ENCODE peak calls at places on chromosomes 4 and X, in seven cellular contexts. G is ascending aorta, J is GM23338, B is pancreas, K is neural progenitor cell, Z is small intestine, T is kidney. D is an unnamed sample.

GRCh38 chrX:72572248-72573157 is at the start of gene HDAC8:
- DNase-seq in T (peak), K (peak), J (peak), G (no peak), Z (peak), B (peak), D (peak)

GRCh38 chrX:119672252-119672825 is 20.6 kb downstream of the SEPTIN6 start:
- DNase-seq in T (no peak), K (no peak), G (no peak), B (no peak), Z (peak), J (no peak), D (no peak)

GRCh38 chrX:97594825-97595224 is 711.1 kb downstream of the RPA4 start:
- DNase-seq in K (no peak), B (no peak), J (no peak), Z (no peak), T (no peak), G (no peak), D (no peak)

GRCh38 chr4:87523307-87523706 is 5.9 kb downstream of the SPARCL1 start:
- DNase-seq in K (no peak), J (no peak), B (no peak), G (no peak), Z (no peak), T (no peak), D (no peak)

GRCh38 chrX:63932006-63932405 is 147.0 kb upstream of the ARHGEF9 start:
- DNase-seq in J (no peak), B (no peak), Z (no peak), K (no peak), T (no peak), G (no peak), D (peak)

GRCh38 chr4:146450524-146450923 is 71.2 kb downstream of the SLC10A7 start:
- DNase-seq in Z (no peak), B (no peak), K (no peak), T (no peak), G (no peak), J (no peak), D (no peak)

GRCh38 chr4:129092636-129093172 is 635 bp downstream of the SCLT1 start:
- DNase-seq in B (no peak), Z (no peak), K (no peak), T (no peak), J (no peak), G (no peak), D (no peak)

GRCh38 chrX:13695601-13696115 is 6.7 kb downstream of the RAB9A start:
- DNase-seq in Z (no peak), J (no peak), K (no peak), T (no peak), G (no peak), B (no peak), D (no peak)

GRCh38 chrX:13533726-13534125 is 35.7 kb upstream of the EGFL6 start:
- DNase-seq in K (no peak), G (no peak), T (no peak), J (no peak), B (no peak), Z (no peak), D (no peak)

GRCh38 chr4:96037705-96038104 is 197.8 kb downstream of the PDHA2 start:
- DNase-seq in G (no peak), B (no peak), Z (no peak), J (no peak), T (no peak), K (no peak), D (no peak)

GRCh38 chrX:109619816-109620215 is 5.2 kb downstream of the KCNE5 start:
- DNase-seq in T (no peak), G (no peak), Z (no peak), B (no peak), K (no peak), J (no peak), D (peak)

GRCh38 chrX:119654112-119654531 is 38.8 kb downstream of the SEPTIN6 start:
- DNase-seq in G (no peak), T (peak), B (peak), J (peak), K (peak), Z (no peak), D (peak)

GRCh38 chrX:48476919-48477318 is 920 bp downstream of the FTSJ1 start:
- DNase-seq in T (no peak), G (no peak), Z (no peak), K (no peak), B (no peak), J (no peak), D (no peak)

GRCh38 chrX:45824471-45824870 is 623.8 kb upstream of the DIPK2B start:
- DNase-seq in T (no peak), Z (peak), K (peak), B (no peak), G (peak), J (peak), D (peak)

GRCh38 chr4:88215351-88215750 is 56.9 kb upstream of the ABCG2 start:
- DNase-seq in G (no peak), B (no peak), K (no peak), T (no peak), J (no peak), Z (no peak), D (no peak)

GRCh38 chrX:30941898-30942297 is 52.8 kb upstream of the TAB3 start:
- DNase-seq in J (no peak), G (no peak), K (no peak), Z (no peak), T (no peak), B (no peak), D (no peak)

GRCh38 chrX:107880054-107880610 is 54.5 kb downstream of the MID2 start:
- DNase-seq in J (no peak), K (no peak), B (no peak), G (no peak), T (no peak), Z (no peak), D (no peak)

GRCh38 chrX:84175943-84176342 is 12.1 kb downstream of the RPS6KA6 start:
- DNase-seq in G (no peak), Z (peak), B (no peak), K (no peak), J (no peak), T (no peak), D (no peak)

GRCh38 chr4:53592128-53592527 is 842 bp upstream of the LNX1 start:
- DNase-seq in Z (peak), T (no peak), J (peak), B (peak), G (no peak), K (no peak), D (peak)

GRCh38 chrX:43881410-43882293 is 598 bp downstream of the MAOB start:
- DNase-seq in J (no peak), G (no peak), K (no peak), T (no peak), B (no peak), Z (peak), D (no peak)

GRCh38 chr4:8618421-8618820 is 25.9 kb downstream of the CPZ start:
- DNase-seq in B (peak), G (no peak), T (no peak), J (no peak), Z (no peak), K (no peak), D (no peak)

GRCh38 chrX:154490021-154490413 is 412 bp downstream of the SLC10A3 start:
- DNase-seq in G (no peak), Z (peak), K (no peak), J (peak), B (no peak), T (peak), D (peak)

GRCh38 chrX:13005671-13006473 is 31.0 kb downstream of the TMSB4X start:
- DNase-seq in B (peak), G (no peak), J (no peak), T (no peak), Z (no peak), K (no peak), D (no peak)

GRCh38 chr4:148026022-148026421 is 294.1 kb downstream of the ARHGAP10 start:
- DNase-seq in T (no peak), J (no peak), G (no peak), Z (no peak), B (no peak), K (no peak), D (peak)

GRCh38 chr4:61380865-61381264 is 180.7 kb downstream of the ADGRL3 start:
- DNase-seq in T (no peak), G (no peak), K (peak), B (no peak), Z (no peak), J (peak), D (peak)

GRCh38 chr4:152594981-152595916 is 59.4 kb upstream of the FBXW7 start:
- DNase-seq in T (no peak), K (no peak), B (no peak), J (no peak), Z (no peak), G (no peak), D (no peak)

GRCh38 chr4:17273047-17273446 is 238.8 kb downstream of the QDPR start:
- DNase-seq in Z (no peak), K (no peak), T (no peak), G (no peak), J (no peak), B (no peak), D (no peak)

GRCh38 chr4:87543835-87544461 is 14.8 kb upstream of the SPARCL1 start:
- DNase-seq in K (peak), T (no peak), G (no peak), B (no peak), Z (peak), J (peak), D (peak)

GRCh38 chrX:119693032-119693995 is at the start of gene SEPTIN6:
- DNase-seq in T (peak), K (peak), J (peak), B (peak), G (peak), Z (peak), D (peak)

GRCh38 chr4:151197258-151197657 is 79.7 kb upstream of the PRSS48 start:
- DNase-seq in G (no peak), J (no peak), T (no peak), Z (no peak), B (no peak), K (no peak), D (no peak)

GRCh38 chrX:28312965-28313364 is 274.3 kb upstream of the IL1RAPL1 start:
- DNase-seq in T (no peak), J (no peak), G (no peak), B (no peak), K (no peak), Z (no peak), D (no peak)

GRCh38 chr4:102687982-102688433 is 72.8 kb downstream of the MANBA start:
- DNase-seq in G (no peak), J (no peak), B (no peak), K (no peak), T (no peak), Z (no peak), D (no peak)

GRCh38 chr4:8649631-8650261 is 57.2 kb downstream of the CPZ start:
- DNase-seq in J (no peak), K (no peak), G (no peak), B (no peak), T (peak), Z (no peak), D (no peak)

GRCh38 chr4:150078041-150078995 is at the start of gene DCLK2:
- DNase-seq in J (peak), G (no peak), Z (peak), K (peak), B (peak), T (peak), D (peak)
- H3K27ac ChIP-seq in J (no peak), G (peak), Z (peak), K (no peak), B (peak), T (peak), D (no peak)

GRCh38 chrX:136193771-136194170 is 46.4 kb downstream of the FHL1 start:
- DNase-seq in Z (no peak), K (no peak), B (no peak), G (no peak), J (no peak), T (no peak), D (no peak)
- H3K27ac ChIP-seq in Z (peak), K (no peak), B (no peak), G (peak), J (no peak), T (peak), D (no peak)

GRCh38 chr4:1601533-1601835 is 82.6 kb downstream of the FAM53A start:
- DNase-seq in B (no peak), Z (no peak), J (no peak), T (peak), K (no peak), G (no peak), D (no peak)
- H3K27ac ChIP-seq in B (no peak), Z (no peak), J (no peak), T (no peak), K (no peak), G (no peak), D (no peak)

GRCh38 chr4:7358100-7358735 is 76.5 kb downstream of the PSAPL1 start:
- DNase-seq in J (no peak), G (no peak), T (peak), Z (no peak), B (no peak), K (no peak), D (peak)
- H3K27ac ChIP-seq in J (no peak), G (no peak), T (no peak), Z (no peak), B (no peak), K (no peak), D (no peak)

GRCh38 chr4:64407000-64407399 is 2.2 kb downstream of the TECRL start:
- DNase-seq in B (no peak), K (no peak), Z (no peak), T (no peak), G (no peak), J (no peak), D (no peak)
- H3K27ac ChIP-seq in B (no peak), K (no peak), Z (no peak), T (no peak), G (no peak), J (no peak), D (no peak)

GRCh38 chr4:173489514-173489913 is 40.5 kb downstream of the HAND2 start:
- DNase-seq in K (no peak), B (no peak), Z (no peak), J (no peak), T (no peak), G (no peak), D (no peak)

GRCh38 chr4:173492315-173492714 is 37.7 kb downstream of the HAND2 start:
- DNase-seq in T (no peak), G (no peak), Z (no peak), J (no peak), K (no peak), B (no peak), D (no peak)

GRCh38 chr4:173493041-173493440 is 37.0 kb downstream of the HAND2 start:
- DNase-seq in Z (no peak), K (no peak), G (no peak), J (no peak), B (no peak), T (no peak), D (peak)

GRCh38 chr4:173490256-173490655 is 39.8 kb downstream of the HAND2 start:
- DNase-seq in G (no peak), K (no peak), J (no peak), Z (no peak), T (no peak), B (no peak), D (no peak)

DNA sequence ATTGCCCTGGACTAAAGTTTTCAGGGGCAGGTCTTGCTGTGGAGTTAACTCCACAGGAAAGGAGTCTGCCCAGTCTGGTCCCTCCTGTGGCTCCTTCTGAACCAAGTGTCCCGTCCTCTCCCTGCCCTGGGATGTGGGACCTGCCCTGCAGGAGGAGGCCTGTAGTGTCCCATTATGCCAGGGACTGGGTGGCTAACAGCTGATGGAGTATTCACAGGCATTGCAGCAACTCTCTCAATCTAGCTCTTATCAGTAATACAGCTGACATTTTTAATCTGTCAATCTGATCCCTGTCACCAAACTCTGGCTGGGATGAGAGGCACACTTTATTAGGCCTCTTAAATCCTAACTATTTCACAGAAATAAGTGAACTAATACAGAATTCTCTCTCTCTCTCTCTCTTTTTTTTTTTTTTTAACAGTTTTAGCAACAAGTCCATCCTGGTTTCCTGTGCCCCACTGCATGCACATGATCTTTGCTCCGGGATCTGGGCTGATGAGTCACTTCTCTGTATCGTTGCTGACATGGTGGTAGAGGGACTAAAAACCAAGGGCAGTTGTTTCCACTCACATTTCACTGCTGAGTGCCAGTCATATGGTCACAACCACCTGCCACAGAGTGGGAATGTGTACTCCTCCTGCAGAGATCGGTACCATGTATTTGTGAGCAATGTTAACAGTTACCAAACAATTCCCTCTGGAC is 39.1 kb downstream of the HAND2 start:
- DNase-seq in G (no peak), K (no peak), B (no peak), J (no peak), T (no peak), Z (peak), D (peak)
- H3K27ac ChIP-seq in G (peak), K (no peak), B (no peak), J (no peak), T (no peak), Z (no peak), D (no peak)

DNA sequence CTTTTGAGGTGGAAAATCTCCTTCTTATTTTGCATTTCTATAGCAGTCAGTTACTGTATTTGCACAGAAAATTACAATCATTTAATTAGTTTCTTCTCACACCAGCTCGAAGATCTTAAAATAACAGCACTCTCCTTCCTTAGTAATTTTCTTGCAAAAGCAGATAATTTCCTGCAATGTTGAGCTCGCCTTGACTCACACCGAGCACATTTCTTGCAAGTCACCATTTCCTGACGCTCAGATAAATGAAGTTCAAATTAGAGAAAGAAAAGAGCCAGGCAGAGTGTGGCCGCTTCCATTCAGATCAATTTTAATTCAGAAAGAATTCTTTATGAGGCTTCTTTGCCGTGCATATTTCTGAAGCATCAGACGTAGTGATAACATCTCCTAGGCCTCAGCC is 10.1 kb downstream of the SORCS2 start:
- DNase-seq in G (no peak), J (no peak), Z (no peak), K (no peak), T (no peak), B (no peak), D (no peak)
- H3K27ac ChIP-seq in G (no peak), J (peak), Z (no peak), K (no peak), T (no peak), B (no peak), D (no peak)

DNA sequence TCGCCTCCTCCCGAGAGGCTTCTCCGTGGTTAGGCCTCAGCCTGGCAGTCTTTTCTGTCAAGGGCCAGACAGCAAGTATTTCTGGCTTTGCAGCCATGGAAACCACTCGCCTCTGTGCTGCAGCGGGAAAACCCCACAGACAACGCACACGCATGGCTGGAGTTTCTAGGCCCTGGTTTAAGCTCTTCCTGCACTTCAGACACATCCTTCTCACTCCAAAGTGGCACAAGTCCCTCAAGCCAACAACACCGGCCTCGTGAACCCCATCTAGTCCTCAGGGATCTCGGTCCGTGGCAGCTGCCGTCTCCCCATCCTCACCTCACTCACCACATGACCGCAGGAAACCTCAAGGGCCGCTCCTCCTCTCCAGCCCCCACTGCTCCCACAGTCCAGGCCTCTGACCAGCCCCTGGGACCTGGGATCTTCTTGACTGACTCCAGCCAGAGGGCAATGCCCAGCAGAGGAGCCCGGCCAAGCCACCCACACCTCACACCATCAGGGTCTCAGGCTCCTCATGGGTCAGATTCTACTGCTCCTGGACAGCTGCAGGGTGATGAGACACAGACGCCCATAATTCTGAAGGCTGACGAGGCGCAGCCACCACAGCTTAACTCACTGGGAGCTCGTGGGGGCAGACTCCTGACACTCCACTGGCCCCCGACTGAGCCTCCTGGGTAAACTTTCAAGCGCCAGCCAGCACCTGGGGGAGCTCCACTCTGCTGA is 21.7 kb downstream of the LETM1 start:
- DNase-seq in G (no peak), K (no peak), T (no peak), Z (no peak), B (no peak), J (no peak), D (no peak)
- H3K27ac ChIP-seq in G (no peak), K (no peak), T (no peak), Z (no peak), B (no peak), J (no peak), D (no peak)

GRCh38 chr4:80173841-80174240 is 23.5 kb upstream of the PRDM8 start:
- DNase-seq in K (no peak), J (no peak), T (no peak), B (no peak), Z (no peak), G (no peak), D (peak)
- H3K27ac ChIP-seq in K (no peak), J (no peak), T (no peak), B (no peak), Z (no peak), G (no peak), D (no peak)